ENCODE peak calls at places on chromosomes 1 and 21, in six cellular contexts. Y is activated T-helper 1 cell treated with Interleukin-2 at 50 U/mL for 16 hours; O is AG08396; R is stimulated activated CD8-positive, alpha-beta memory T cell treated with anti-CD3 and anti-CD28 coated beads, Interleukin-15, amount 100 ng/mL, for 4 hours; M is activated CD8-positive, alpha-beta memory T cell treated with anti-CD3 and anti-CD28 coated beads, Interleukin-2, amount 50 U/mL, for 4 hours; B is stromal cell of bone marrow. X is an unnamed sample.
A peak's percentile ranks its signal among the peaks of the same experiment; 100 is the strongest.

GRCh38 chr1:205369621-205370230 is 13.0 kb upstream of the KLHDC8A start:
- DNase-seq in Y (no peak), O (no peak), R (no peak), M (no peak), B (no peak), X (no peak)

GRCh38 chr1:208888376-208888775 is 644.2 kb upstream of the PLXNA2 start:
- DNase-seq in Y (no peak), O (no peak), R (no peak), M (no peak), B (no peak), X (no peak)

GRCh38 chr1:20708057-20708456 is 9.8 kb downstream of the KIF17 start:
- DNase-seq in Y (no peak), O (no peak), R (no peak), M (no peak), B (no peak), X (no peak)

GRCh38 chr1:28921286-28921869 is 7.0 kb downstream of the EPB41 start:
- DNase-seq in Y (no peak), O (no peak), R (no peak), M (no peak), B (no peak), X (no peak)

GRCh38 chr1:234517087-234517802 is 38.3 kb upstream of the TARBP1 start:
- DNase-seq in Y (no peak), O (no peak), R (no peak), M (no peak), B (no peak), X (no peak)

GRCh38 chr1:214588963-214589597 is 13.9 kb upstream of the CENPF start:
- DNase-seq in Y (no peak), O (no peak), R (no peak), M (no peak), B (no peak), X (no peak)

GRCh38 chr1:93255222-93256079 is 74.9 kb downstream of the CCDC18 start:
- DNase-seq in Y (no peak), O (peak; percentile 69), R (no peak), M (no peak), B (peak; percentile 45), X (no peak)

GRCh38 chr1:238642231-238642630 is 744.1 kb upstream of the CHRM3 start:
- DNase-seq in Y (no peak), O (no peak), R (no peak), M (no peak), B (peak; percentile 70), X (no peak)

GRCh38 chr1:162055062-162055461 is 14.4 kb upstream of the NOS1AP start:
- DNase-seq in Y (no peak), O (peak; percentile 73), R (no peak), M (no peak), B (peak; percentile 36), X (no peak)

GRCh38 chr1:91582431-91582921 is 81.8 kb downstream of the CDC7 start:
- DNase-seq in Y (no peak), O (peak; percentile 76), R (no peak), M (no peak), B (peak; percentile 92), X (no peak)

GRCh38 chr1:81231729-81232038 is 569.0 kb upstream of the ADGRL2 start:
- DNase-seq in Y (no peak), O (no peak), R (no peak), M (no peak), B (no peak), X (no peak)

GRCh38 chr1:231626951-231627614 is 493 bp downstream of the DISC1 start:
- DNase-seq in Y (peak; percentile 22), O (peak; percentile 61), R (no peak), M (peak; percentile 33), B (no peak), X (peak; percentile 71)

GRCh38 chr1:173161510-173162221 is 45.5 kb downstream of the TNFSF4 start:
- DNase-seq in Y (no peak), O (no peak), R (no peak), M (no peak), B (peak; percentile 41), X (no peak)

GRCh38 chr1:225567789-225568188 is 85.1 kb downstream of the ENAH start:
- DNase-seq in Y (no peak), O (no peak), R (no peak), M (no peak), B (no peak), X (no peak)

GRCh38 chr1:53332833-53333232 is 5.0 kb upstream of the LRP8 start:
- DNase-seq in Y (no peak), O (no peak), R (no peak), M (peak; percentile 3), B (no peak), X (no peak)

GRCh38 chr1:88145752-88146151 is 538.3 kb upstream of the PKN2 start:
- DNase-seq in Y (no peak), O (no peak), R (no peak), M (no peak), B (no peak), X (no peak)

GRCh38 chr1:241475688-241476087 is 43.9 kb downstream of the FH start:
- DNase-seq in Y (no peak), O (peak; percentile 8), R (no peak), M (no peak), B (peak; percentile 18), X (no peak)

GRCh38 chr21:46127239-46128105 is 27.9 kb downstream of the FTCD start:
- DNase-seq in Y (no peak), O (no peak), R (no peak), M (peak; percentile 14), B (no peak), X (no peak)

GRCh38 chr21:35349378-35350080 is 300.4 kb upstream of the RUNX1 start:
- DNase-seq in Y (no peak), O (peak; percentile 33), R (no peak), M (no peak), B (peak; percentile 25), X (no peak)

GRCh38 chr1:33745942-33746341 is 117.9 kb upstream of the HMGB4 start:
- DNase-seq in Y (no peak), O (no peak), R (no peak), M (no peak), B (no peak), X (no peak)

GRCh38 chr1:88661951-88662664 is 22.0 kb upstream of the PKN2 start:
- DNase-seq in Y (no peak), O (no peak), R (no peak), M (no peak), B (no peak), X (no peak)

GRCh38 chr21:32468567-32469175 is 56.2 kb downstream of the EVA1C start:
- DNase-seq in Y (no peak), O (no peak), R (no peak), M (no peak), B (no peak), X (no peak)

GRCh38 chr1:37602750-37603694 is 7.3 kb upstream of the GNL2 start:
- DNase-seq in Y (peak; percentile 3), O (peak; percentile 36), R (no peak), M (peak; percentile 33), B (no peak), X (peak; percentile 56)

X was measured in NCI-H1436.